ENCODE peak calls at places on chromosome 19, in six cellular contexts. Z is stimulated activated naive CD4-positive, alpha-beta T cell; W is T follicular helper cell; D is EH; X is fibroblast of the conjunctiva; P is H54. L is an unnamed sample.

GRCh38 chr19:4067396-4068057 is 828 bp upstream of the ZBTB7A start:
- DNase-seq in X (no peak), D (peak; percentile 24), W (peak; percentile 43), P (no peak), Z (peak; percentile 78), L (peak; percentile 36)

GRCh38 chr19:1663854-1664253 is 11.4 kb upstream of the TCF3 start:
- DNase-seq in P (no peak), X (no peak), W (no peak), D (no peak), Z (no peak), L (no peak)

GRCh38 chr19:40403262-40403984 is 9.8 kb downstream of the PRX start:
- DNase-seq in P (peak; percentile 99), W (peak; percentile 66), X (peak; percentile 78), D (peak; percentile 91), Z (peak; percentile 71), L (peak; percentile 93)

GRCh38 chr19:48878219-48879024 is 6.2 kb downstream of the PPP1R15A start:
- DNase-seq in W (no peak), P (no peak), D (peak; percentile 23), X (no peak), Z (no peak), L (peak; percentile 40)

GRCh38 chr19:21158523-21159135 is 16.8 kb downstream of the ZNF431 start:
- DNase-seq in W (no peak), P (no peak), X (peak; percentile 2), D (peak; percentile 62), Z (no peak), L (peak; percentile 6)

GRCh38 chr19:1837625-1838105 is 10.6 kb downstream of the REXO1 start:
- DNase-seq in X (no peak), Z (peak; percentile 48), W (peak; percentile 46), D (peak; percentile 41), P (peak; percentile 66), L (peak; percentile 70)

GRCh38 chr19:43743059-43743458 is 11.7 kb downstream of the SMG9 start:
- DNase-seq in D (peak; percentile 89), W (no peak), X (no peak), P (no peak), Z (no peak), L (no peak)

GRCh38 chr19:32936065-32936464 is 35.7 kb downstream of the CEP89 start:
- DNase-seq in P (no peak), X (no peak), Z (no peak), W (no peak), D (no peak), L (no peak)

GRCh38 chr19:42440357-42441046 is 2.2 kb downstream of the CXCL17 start:
- DNase-seq in P (peak; percentile 83), X (peak; percentile 42), W (peak; percentile 69), Z (peak; percentile 76), D (peak; percentile 66), L (peak; percentile 86)

GRCh38 chr19:38713227-38713649 is 31.0 kb downstream of the CAPN12 start:
- DNase-seq in X (peak; percentile 86), Z (no peak), W (no peak), P (no peak), D (no peak), L (no peak)

GRCh38 chr19:12965017-12965811 is 4.2 kb upstream of the DAND5 start:
- DNase-seq in W (peak; percentile 70), X (no peak), Z (peak; percentile 75), D (peak; percentile 74), P (peak; percentile 83), L (peak; percentile 85)

GRCh38 chr19:35719402-35720162 is 1.8 kb downstream of the KMT2B start:
- DNase-seq in X (no peak), P (no peak), W (no peak), Z (no peak), D (no peak), L (no peak)

GRCh38 chr19:18123819-18124218 is 26.2 kb downstream of the MAST3 start:
- DNase-seq in D (no peak), P (no peak), W (no peak), X (no peak), Z (no peak), L (no peak)

GRCh38 chr19:14439014-14439413 is 5.9 kb downstream of the PKN1 start:
- DNase-seq in P (no peak), Z (no peak), X (no peak), D (no peak), W (no peak), L (peak; percentile 19)

GRCh38 chr19:47230122-47230920 is 678 bp downstream of the BBC3 start:
- DNase-seq in P (no peak), W (peak; percentile 74), X (no peak), Z (peak; percentile 90), D (peak; percentile 53), L (peak; percentile 73)

GRCh38 chr19:46579286-46579944 is 21.7 kb upstream of the CALM3 start:
- DNase-seq in W (no peak), D (peak; percentile 7), P (no peak), Z (peak; percentile 25), X (no peak), L (no peak)

GRCh38 chr19:4352701-4353121 is 9.3 kb downstream of the MPND start:
- DNase-seq in P (no peak), W (peak; percentile 48), Z (peak; percentile 57), D (peak; percentile 68), X (peak; percentile 62), L (peak; percentile 85)

GRCh38 chr19:46492841-46493235 is 2.8 kb downstream of the PNMA8B start:
- DNase-seq in P (no peak), Z (no peak), W (no peak), X (no peak), D (no peak), L (no peak)

GRCh38 chr19:11451942-11452813 is 16.7 kb downstream of the PRKCSH start:
- DNase-seq in Z (no peak), P (no peak), W (no peak), X (no peak), D (no peak), L (no peak)

GRCh38 chr19:2488942-2489731 is 13.2 kb downstream of the GADD45B start:
- DNase-seq in P (no peak), Z (no peak), W (no peak), D (peak; percentile 71), X (no peak), L (peak; percentile 67)

GRCh38 chr19:45406165-45406956 is at the start of gene POLR1G:
- DNase-seq in D (peak; percentile 87), Z (peak; percentile 89), W (peak; percentile 59), P (peak; percentile 44), X (peak; percentile 51), L (peak; percentile 83)

GRCh38 chr19:49809155-49809986 is 3.7 kb downstream of the FUZ start:
- DNase-seq in X (no peak), W (peak; percentile 42), Z (peak; percentile 64), P (no peak), D (peak; percentile 58), L (peak; percentile 31)

GRCh38 chr19:868458-869244 is 9.2 kb downstream of the CFD start:
- DNase-seq in X (no peak), D (no peak), W (no peak), Z (no peak), P (no peak), L (no peak)

GRCh38 chr19:6117534-6117933 is 7.2 kb upstream of the RFX2 start:
- DNase-seq in Z (no peak), W (no peak), D (no peak), X (no peak), P (no peak), L (no peak)

GRCh38 chr19:14886032-14886431 is at the start of gene OR7A17:
- DNase-seq in D (no peak), X (no peak), Z (no peak), P (no peak), W (no peak), L (no peak)

GRCh38 chr19:2016041-2016807 is 710 bp upstream of the BTBD2 start:
- DNase-seq in Z (peak; percentile 67), P (peak; percentile 82), W (no peak), D (peak; percentile 91), X (peak; percentile 86), L (peak; percentile 78)

GRCh38 chr19:45251452-45252354 is 632 bp downstream of the MARK4 start:
- DNase-seq in Z (no peak), P (no peak), X (no peak), W (no peak), D (peak; percentile 27), L (peak; percentile 37)

GRCh38 chr19:17332677-17333581 is 1.7 kb downstream of the ANO8 start:
- DNase-seq in X (no peak), D (peak; percentile 67), P (no peak), W (no peak), Z (peak; percentile 13), L (peak; percentile 50)

GRCh38 chr19:47443331-47443730 is 24.0 kb upstream of the MEIS3 start:
- DNase-seq in D (no peak), Z (no peak), P (no peak), X (no peak), W (no peak), L (no peak)

GRCh38 chr19:10286803-10287737 is at the start of gene ICAM4:
- DNase-seq in P (no peak), W (no peak), Z (peak; percentile 28), X (no peak), D (peak; percentile 37), L (peak; percentile 47)

GRCh38 chr19:46955114-46955812 is 64.4 kb upstream of the NPAS1 start:
- DNase-seq in W (peak; percentile 28), Z (peak; percentile 45), P (no peak), D (peak; percentile 72), X (no peak), L (peak; percentile 68)

GRCh38 chr19:13173129-13173737 is 23.0 kb downstream of the IER2 start:
- DNase-seq in Z (no peak), X (no peak), P (no peak), D (no peak), W (no peak), L (no peak)

GRCh38 chr19:55935206-55935605 is 3.1 kb upstream of the NLRP13 start:
- DNase-seq in W (no peak), D (no peak), P (no peak), Z (no peak), X (no peak), L (no peak)

GRCh38 chr19:51788029-51788428 is 6.9 kb upstream of the FPR3 start:
- DNase-seq in Z (no peak), D (no peak), P (no peak), X (no peak), W (no peak), L (no peak)

GRCh38 chr19:47749326-47749725 is 4.0 kb downstream of the NOP53 start:
- DNase-seq in W (no peak), X (no peak), P (no peak), Z (no peak), D (no peak), L (no peak)

GRCh38 chr19:2982983-2983350 is 5.6 kb downstream of the TLE6 start:
- DNase-seq in P (no peak), Z (no peak), D (peak; percentile 84), W (no peak), X (peak; percentile 95), L (peak; percentile 90)

L was measured in dermis blood vessel endothelial cell.